ENCODE peak calls at places on chromosomes 12 and 14, in nine cellular contexts. N is endothelial cell of umbilical vein, T is left lung, P is adipocyte, D is GM23248, A is H1, G is heart left ventricle, F is kidney, Q is endodermal cell. M is an unnamed sample.
A peak's percentile ranks its signal among the peaks of the same experiment; 100 is the strongest.

GRCh38 chr14:38578278-38578681 is 322.4 kb upstream of the CLEC14A start:
- DNase-seq in A (no peak), G (no peak), T (no peak), D (peak; percentile 73), N (no peak), F (no peak), Q (peak; percentile 44), P (no peak), M (no peak)

GRCh38 chr12:88558341-88558867 is 21.9 kb downstream of the KITLG start:
- DNase-seq in F (no peak), T (no peak), P (no peak), A (no peak), G (no peak), D (no peak), Q (no peak), N (no peak), M (no peak)

GRCh38 chr12:12467222-12467621 is 95.4 kb downstream of the DUSP16 start:
- DNase-seq in A (no peak), N (no peak), Q (no peak), P (no peak), F (no peak), T (no peak), D (no peak), G (no peak), M (no peak)

GRCh38 chr14:91830777-91831176 is 36.6 kb downstream of the TC2N start:
- DNase-seq in T (peak; percentile 72), N (no peak), G (no peak), A (no peak), F (no peak), D (no peak), Q (no peak), P (no peak), M (no peak)

GRCh38 chr12:64611430-64612286 is 1.4 kb downstream of the RASSF3 start:
- DNase-seq in F (peak; percentile 79), T (no peak), A (no peak), N (peak; percentile 55), D (peak; percentile 65), P (peak; percentile 74), Q (peak; percentile 76), G (peak; percentile 63), M (peak; percentile 33)

GRCh38 chr12:6943387-6943718 is 263 bp upstream of the RNU7-1 start:
- DNase-seq in Q (peak; percentile 96), G (peak; percentile 88), F (peak; percentile 89), A (peak; percentile 72), D (peak; percentile 96), N (no peak), P (peak; percentile 95), T (peak; percentile 83), M (peak; percentile 76)

GRCh38 chr14:35402323-35403084 is 2.0 kb downstream of the NFKBIA start:
- DNase-seq in N (peak; percentile 38), T (no peak), F (peak; percentile 69), G (no peak), P (no peak), Q (peak; percentile 47), A (no peak), D (peak; percentile 50), M (peak; percentile 56)

GRCh38 chr12:87086118-87086891 is 830.1 kb upstream of the MGAT4C start:
- DNase-seq in P (peak; percentile 4), T (no peak), G (no peak), N (no peak), F (no peak), Q (no peak), D (peak; percentile 21), A (no peak), M (no peak)

GRCh38 chr12:3313655-3314305 is 177.2 kb upstream of the PRMT8 start:
- DNase-seq in D (peak; percentile 59), A (no peak), N (peak; percentile 20), T (no peak), Q (peak; percentile 90), P (peak; percentile 16), F (peak; percentile 70), G (peak; percentile 64), M (no peak)

GRCh38 chr12:43278268-43278832 is 273.7 kb downstream of the ADAMTS20 start:
- DNase-seq in G (no peak), P (no peak), A (no peak), T (no peak), N (peak; percentile 58), D (peak; percentile 30), Q (no peak), F (no peak), M (no peak)

GRCh38 chr14:29320261-29320660 is 553.7 kb downstream of the FOXG1 start:
- DNase-seq in P (no peak), D (peak; percentile 6), A (no peak), T (no peak), Q (no peak), G (no peak), F (no peak), N (no peak), M (no peak)

GRCh38 chr14:93263416-93263815 is 56.4 kb downstream of the UBR7 start:
- DNase-seq in Q (no peak), N (no peak), G (no peak), D (peak; percentile 50), A (no peak), F (no peak), T (no peak), P (peak; percentile 11), M (no peak)

GRCh38 chr14:75979071-75979571 is 2.7 kb downstream of the TGFB3 start:
- DNase-seq in Q (peak; percentile 87), F (peak; percentile 69), D (peak; percentile 66), P (peak; percentile 56), T (no peak), N (no peak), G (no peak), A (peak; percentile 74), M (peak; percentile 28)

GRCh38 chr12:132280436-132280835 is 49.0 kb downstream of the GALNT9 start:
- DNase-seq in Q (no peak), D (no peak), N (no peak), G (no peak), F (peak; percentile 65), A (no peak), T (no peak), P (no peak), M (no peak)

GRCh38 chr12:4277205-4277543 is 3.6 kb downstream of the CCND2 start:
- DNase-seq in T (no peak), Q (no peak), G (no peak), N (no peak), F (no peak), P (no peak), A (no peak), D (no peak), M (no peak)

GRCh38 chr12:27824126-27824842 is 44.2 kb upstream of the MANSC4 start:
- DNase-seq in P (no peak), G (no peak), Q (no peak), T (no peak), F (no peak), N (no peak), D (no peak), A (no peak), M (no peak)

GRCh38 chr14:105061428-105062047 is 3.7 kb downstream of the GPR132 start:
- DNase-seq in A (no peak), P (no peak), Q (peak; percentile 44), N (no peak), T (no peak), F (peak; percentile 75), G (peak; percentile 84), D (no peak), M (peak; percentile 53)

GRCh38 chr12:88854260-88854659 is 274.0 kb upstream of the KITLG start:
- DNase-seq in F (no peak), Q (no peak), T (no peak), P (peak; percentile 63), D (peak; percentile 77), N (no peak), G (no peak), A (no peak), M (no peak)

GRCh38 chr12:23474438-23475000 is 475.0 kb downstream of the SOX5 start:
- DNase-seq in A (no peak), P (no peak), N (no peak), T (no peak), Q (no peak), F (peak; percentile 53), G (no peak), D (no peak), M (no peak)

GRCh38 chr12:23472329-23472971 is 477.0 kb downstream of the SOX5 start:
- DNase-seq in P (no peak), D (no peak), G (no peak), F (no peak), T (peak; percentile 80), A (no peak), Q (peak; percentile 73), N (no peak), M (no peak)

DNA sequence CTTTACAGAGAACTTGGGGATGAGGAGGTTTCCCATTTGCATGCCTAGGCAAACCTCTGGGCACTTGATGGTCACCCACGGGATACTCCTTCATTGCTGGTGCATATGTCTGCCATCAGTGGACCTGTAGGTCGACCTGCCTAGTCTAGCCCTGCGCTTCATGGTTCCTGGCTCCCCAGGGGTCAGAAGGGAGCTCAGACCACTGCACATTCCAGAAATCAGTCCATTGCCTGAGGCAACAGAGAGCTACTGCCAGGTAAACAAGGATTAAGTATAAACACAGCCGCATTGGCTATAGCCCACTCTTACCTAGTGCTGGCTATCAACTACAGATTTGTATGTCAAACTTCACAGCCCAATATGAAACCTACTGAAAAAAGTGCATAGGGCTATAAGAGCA is 476.4 kb downstream of the SOX5 start:
- DNase-seq in N (no peak), F (no peak), D (no peak), G (no peak), T (no peak), A (no peak), Q (no peak), P (no peak), M (no peak)
- H3K36me3 ChIP-seq in N (no peaks in the 10 kb centered on the region), F (no peaks in the 10 kb centered on the region), D (no peaks in the 10 kb centered on the region), G (no peaks in the 10 kb centered on the region), T (no peaks in the 10 kb centered on the region), A (no peaks in the 10 kb centered on the region), Q (no peaks in the 10 kb centered on the region), P (no peaks in the 10 kb centered on the region), M (no peaks in the 10 kb centered on the region)

GRCh38 chr12:82862069-82862841 is 175.5 kb downstream of the TMTC2 start:
- DNase-seq in N (peak; percentile 77), P (peak; percentile 24), F (no peak), Q (no peak), G (no peak), A (no peak), D (peak; percentile 32), T (no peak), M (no peak)
- H3K4me3 ChIP-seq in N (no peak overlapping the region), P (no peak overlapping the region), F (no peak overlapping the region), Q (no peak overlapping the region), G (no peak overlapping the region), A (no peak overlapping the region), D (no peak overlapping the region), T (no peak overlapping the region), M (no peak overlapping the region)

GRCh38 chr12:26741828-26742227 is 91.2 kb downstream of the ITPR2 start:
- DNase-seq in P (no peak), N (no peak), A (no peak), F (no peak), G (no peak), T (no peak), Q (no peak), D (no peak), M (no peak)
- H3K4me1 ChIP-seq in P (peaks cover 14% of the 10 kb centered on the region), N (peaks cover 46% of the 10 kb centered on the region), A (no peaks in the 10 kb centered on the region), F (peaks cover 2% of the 10 kb centered on the region), G (no peaks in the 10 kb centered on the region), T (no peaks in the 10 kb centered on the region), Q (no peaks in the 10 kb centered on the region), D (peaks cover 16% of the 10 kb centered on the region), M (no peaks in the 10 kb centered on the region)

DNA sequence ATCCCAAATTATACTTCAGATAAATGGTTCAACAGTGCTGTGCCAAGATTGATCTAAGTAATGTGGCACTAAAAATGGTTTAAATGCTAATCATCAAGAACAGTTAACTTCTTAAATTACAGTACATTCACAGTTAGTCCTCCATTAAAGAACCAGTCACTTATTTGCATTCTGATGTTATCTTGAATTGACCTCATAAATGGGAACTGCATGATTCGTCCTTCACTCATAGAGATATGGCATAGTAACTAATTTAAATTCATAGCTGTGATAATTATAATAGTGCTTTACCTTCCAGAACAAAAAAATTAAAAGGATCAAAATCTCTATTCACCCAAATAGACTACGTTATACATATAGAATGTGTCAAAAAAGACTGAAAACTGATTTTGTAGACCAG is 61.1 kb downstream of the COCH start:
- DNase-seq in D (peak; percentile 9), F (no peak), P (no peak), A (no peak), G (no peak), T (no peak), N (no peak), Q (no peak), M (no peak)
- H3K36me3 ChIP-seq in D (peaks cover 28% of the 10 kb centered on the region), F (no peaks in the 10 kb centered on the region), P (peaks cover 49% of the 10 kb centered on the region), A (peaks cover 32% of the 10 kb centered on the region), G (peaks cover 10% of the 10 kb centered on the region), T (peaks cover 38% of the 10 kb centered on the region), N (no peaks in the 10 kb centered on the region), Q (peaks cover 82% of the 10 kb centered on the region), M (peaks cover 12% of the 10 kb centered on the region)